ENCODE peak calls at places on chromosomes 12 and 14, in eight cellular contexts. C, J, L, S, B, U, Z and I are unnamed samples.

GRCh38 chr12:23895792-23896218 is 53.7 kb downstream of the SOX5 start:
- DNase-seq in C (no peak), J (no peak), L (no peak), S (peak), B (no peak), U (no peak), Z (no peak), I (no peak)

GRCh38 chr12:76143343-76144252 is 59.1 kb upstream of the NAP1L1 start:
- DNase-seq in C (no peak), J (no peak), L (no peak), S (no peak), B (no peak), U (peak), Z (no peak), I (no peak)

GRCh38 chr12:48832321-48833060 is 14.2 kb downstream of the CACNB3 start:
- DNase-seq in C (no peak), J (no peak), L (no peak), S (no peak), B (no peak), U (no peak), Z (no peak), I (no peak)

GRCh38 chr14:94382684-94383663 is 5.4 kb downstream of the SERPINA1 start:
- DNase-seq in C (no peak), J (peak), L (no peak), S (no peak), B (no peak), U (no peak), Z (no peak), I (no peak)

GRCh38 chr14:59313063-59314018 is 124.9 kb downstream of the DAAM1 start:
- DNase-seq in C (no peak), J (no peak), L (no peak), S (no peak), B (no peak), U (peak), Z (no peak), I (no peak)

GRCh38 chr12:91210144-91210543 is 27.5 kb upstream of the DCN start:
- DNase-seq in C (no peak), J (no peak), L (no peak), S (no peak), B (no peak), U (no peak), Z (no peak), I (no peak)

GRCh38 chr12:52618216-52618615 is at the start of gene KRT73:
- DNase-seq in C (no peak), J (no peak), L (no peak), S (no peak), B (no peak), U (no peak), Z (no peak), I (peak)

GRCh38 chr12:44117368-44117767 is 281.5 kb downstream of the TMEM117 start:
- DNase-seq in C (peak), J (no peak), L (no peak), S (no peak), B (no peak), U (peak), Z (no peak), I (no peak)

GRCh38 chr12:6049587-6049986 is 74.9 kb downstream of the VWF start:
- DNase-seq in C (peak), J (no peak), L (no peak), S (no peak), B (no peak), U (no peak), Z (no peak), I (no peak)

GRCh38 chr14:51581017-51581881 is 70.5 kb upstream of the FRMD6 start:
- DNase-seq in C (no peak), J (no peak), L (peak), S (no peak), B (no peak), U (no peak), Z (no peak), I (no peak)

GRCh38 chr12:104691661-104692334 is 235.1 kb downstream of the CHST11 start:
- DNase-seq in C (no peak), J (no peak), L (no peak), S (no peak), B (no peak), U (peak), Z (no peak), I (no peak)

GRCh38 chr12:60494249-60494648 is 898.4 kb downstream of the SLC16A7 start:
- DNase-seq in C (peak), J (peak), L (peak), S (peak), B (no peak), U (peak), Z (no peak), I (no peak)

GRCh38 chr12:111033281-111034147 is 113.1 kb upstream of the MYL2 start:
- DNase-seq in C (no peak), J (no peak), L (no peak), S (peak), B (no peak), U (no peak), Z (peak), I (no peak)

GRCh38 chr12:131903270-131904255 is 9.1 kb downstream of the ULK1 start:
- DNase-seq in C (no peak), J (no peak), L (no peak), S (no peak), B (no peak), U (no peak), Z (no peak), I (no peak)

GRCh38 chr12:113274848-113275247 is 53.6 kb downstream of the TPCN1 start:
- DNase-seq in C (no peak), J (no peak), L (no peak), S (no peak), B (no peak), U (no peak), Z (no peak), I (no peak)